ENCODE peak calls at places on chromosomes 5 and 9, in five cellular contexts. One of them, this sample, is unnamed. For H3K27me3, the result is how much of the 10 kb centered on the place peaks cover.

GRCh38 chr5:141558150-141558549 is 60.6 kb downstream of the DIAPH1 start:
- DNase-seq in lung: no peak
- DNase-seq in MM.1S: no peak
- DNase-seq in Panc1: no peak
- DNase-seq in breast epithelium: no peak
- DNase-seq in this sample: no peak

GRCh38 chr9:118088075-118088474 is 383.9 kb downstream of the TLR4 start:
- DNase-seq in lung: no peak
- DNase-seq in MM.1S: no peak
- DNase-seq in Panc1: no peak
- DNase-seq in breast epithelium: no peak
- DNase-seq in this sample: no peak

GRCh38 chr5:138952962-138953361 is 77.8 kb upstream of the LRRTM2 start:
- DNase-seq in lung: no peak
- DNase-seq in MM.1S: no peak
- DNase-seq in Panc1: no peak
- DNase-seq in breast epithelium: no peak
- DNase-seq in this sample: no peak

GRCh38 chr5:127400946-127401670 is 110.5 kb downstream of the MEGF10 start:
- DNase-seq in lung: no peak
- DNase-seq in MM.1S: no peak
- DNase-seq in Panc1: no peak
- DNase-seq in breast epithelium: no peak
- DNase-seq in this sample: no peak

GRCh38 chr9:17742065-17742464 is 163.2 kb downstream of the SH3GL2 start:
- DNase-seq in lung: no peak
- DNase-seq in MM.1S: no peak
- DNase-seq in Panc1: no peak
- DNase-seq in breast epithelium: no peak
- DNase-seq in this sample: no peak

GRCh38 chr5:4630031-4630430 is 510.1 kb upstream of the ADAMTS16 start:
- DNase-seq in lung: peak
- DNase-seq in MM.1S: no peak
- DNase-seq in Panc1: no peak
- DNase-seq in breast epithelium: no peak
- DNase-seq in this sample: no peak

GRCh38 chr9:522658-523057 is 308.0 kb downstream of the DOCK8 start:
- DNase-seq in lung: no peak
- DNase-seq in MM.1S: no peak
- DNase-seq in Panc1: no peak
- DNase-seq in breast epithelium: no peak
- DNase-seq in this sample: no peak

GRCh38 chr5:40334242-40334635 is 345.5 kb upstream of the PTGER4 start:
- DNase-seq in lung: no peak
- DNase-seq in MM.1S: no peak
- DNase-seq in Panc1: no peak
- DNase-seq in breast epithelium: no peak
- DNase-seq in this sample: no peak

GRCh38 chr5:80191991-80192398 is 63.9 kb downstream of the SERINC5 start:
- DNase-seq in lung: no peak
- DNase-seq in MM.1S: no peak
- DNase-seq in Panc1: no peak
- DNase-seq in breast epithelium: no peak
- DNase-seq in this sample: peak

GRCh38 chr9:75909776-75910175 is 19.3 kb downstream of the PCSK5 start:
- DNase-seq in lung: no peak
- DNase-seq in MM.1S: no peak
- DNase-seq in Panc1: no peak
- DNase-seq in breast epithelium: no peak
- DNase-seq in this sample: no peak

DNA sequence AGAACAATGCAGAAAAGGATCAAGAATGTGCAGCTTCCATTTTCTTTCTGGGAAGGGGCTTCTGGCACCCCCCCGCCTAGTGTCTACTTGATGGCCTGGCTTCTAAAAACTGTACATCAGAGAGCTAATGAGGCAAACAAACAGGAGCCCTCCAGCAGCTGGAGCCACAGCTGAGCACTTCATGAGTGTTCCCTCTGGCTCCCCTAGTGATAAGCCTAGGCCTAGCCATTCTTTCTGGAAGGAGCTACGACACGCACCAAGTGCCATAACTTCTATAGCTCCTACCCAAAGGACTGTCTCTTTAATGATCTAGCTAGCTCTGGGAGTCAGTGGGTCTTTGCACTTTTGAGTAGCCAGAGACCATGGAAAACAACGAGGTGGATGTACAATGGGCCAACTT is 66.1 kb downstream of the DNAH5 start:
- DNase-seq in lung: no peak
- DNase-seq in MM.1S: no peak
- DNase-seq in Panc1: no peak
- DNase-seq in breast epithelium: no peak
- DNase-seq in this sample: no peak
- TF ChIP-seq CTCF in lung: no peak
- TF ChIP-seq CTCF in MM.1S: no peak
- TF ChIP-seq CTCF in Panc1: no peak
- TF ChIP-seq CTCF in breast epithelium: no peak
- TF ChIP-seq CTCF in this sample: no peak

DNA sequence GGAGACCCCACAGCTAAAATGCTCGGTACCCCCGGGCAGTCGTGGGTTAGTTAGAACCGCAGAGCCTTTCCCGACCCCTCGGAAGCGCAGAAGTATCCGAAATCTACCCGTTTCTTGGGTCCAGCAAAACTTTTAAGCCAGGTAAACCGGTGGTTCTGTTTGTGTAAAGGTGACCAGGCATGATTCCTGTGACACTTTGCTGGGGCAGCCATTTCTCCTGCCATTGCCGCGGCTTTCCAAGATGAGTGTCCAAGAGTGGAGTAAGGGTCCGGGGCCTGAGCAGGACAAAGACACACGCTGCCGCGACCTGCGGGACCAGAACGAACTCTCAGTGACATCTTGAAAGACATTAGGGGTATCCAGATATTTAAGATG is 655 bp downstream of the MARVELD2 start:
- DNase-seq in lung: no peak
- DNase-seq in MM.1S: no peak
- DNase-seq in Panc1: no peak
- DNase-seq in breast epithelium: peak
- DNase-seq in this sample: no peak
- H3K27me3 ChIP-seq in lung: under half
- H3K27me3 ChIP-seq in MM.1S: under half
- H3K27me3 ChIP-seq in Panc1: under half
- H3K27me3 ChIP-seq in breast epithelium: under half
- H3K27me3 ChIP-seq in this sample: under half

GRCh38 chr9:13576101-13576500 is 296.6 kb upstream of the MPDZ start:
- DNase-seq in lung: no peak
- DNase-seq in MM.1S: no peak
- DNase-seq in Panc1: no peak
- DNase-seq in breast epithelium: no peak
- DNase-seq in this sample: no peak
- H3K27ac ChIP-seq in lung: no peak
- H3K27ac ChIP-seq in MM.1S: no peak
- H3K27ac ChIP-seq in Panc1: no peak
- H3K27ac ChIP-seq in breast epithelium: no peak
- H3K27ac ChIP-seq in this sample: no peak

DNA sequence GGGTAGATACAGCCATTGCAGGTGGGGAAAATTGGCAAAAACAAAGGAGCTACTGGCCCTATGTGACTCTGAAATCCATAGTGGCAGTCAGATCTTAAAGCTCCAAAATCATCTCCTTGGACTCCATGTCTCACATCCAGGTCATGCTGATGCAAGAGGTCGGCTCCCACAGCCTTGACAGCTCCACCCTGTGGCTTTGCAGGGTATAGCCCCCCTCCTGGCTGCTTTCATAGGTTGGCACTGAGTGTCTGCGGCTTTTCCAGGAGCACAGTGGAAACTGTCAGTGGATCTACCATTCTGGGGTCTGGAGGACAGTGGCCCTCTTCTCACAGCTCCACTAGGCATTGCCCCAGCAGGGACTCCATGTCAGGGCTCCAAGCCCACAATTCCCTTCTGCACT is 1190.1 kb downstream of the CDH12 start:
- DNase-seq in lung: no peak
- DNase-seq in MM.1S: no peak
- DNase-seq in Panc1: no peak
- DNase-seq in breast epithelium: no peak
- DNase-seq in this sample: no peak
- TF ChIP-seq CTCF in lung: no peak
- TF ChIP-seq CTCF in MM.1S: no peak
- TF ChIP-seq CTCF in Panc1: peak
- TF ChIP-seq CTCF in breast epithelium: no peak
- TF ChIP-seq CTCF in this sample: no peak

GRCh38 chr9:20948703-20949102 is 82.7 kb downstream of the HACD4 start:
- DNase-seq in lung: no peak
- DNase-seq in MM.1S: no peak
- DNase-seq in Panc1: no peak
- DNase-seq in breast epithelium: no peak
- DNase-seq in this sample: no peak
- H3K27me3 ChIP-seq in lung: under half
- H3K27me3 ChIP-seq in MM.1S: under half
- H3K27me3 ChIP-seq in Panc1: under half
- H3K27me3 ChIP-seq in breast epithelium: under half
- H3K27me3 ChIP-seq in this sample: under half

GRCh38 chr9:90047828-90048227 is 443.0 kb downstream of the GADD45G start:
- DNase-seq in lung: no peak
- DNase-seq in MM.1S: no peak
- DNase-seq in Panc1: no peak
- DNase-seq in breast epithelium: no peak
- DNase-seq in this sample: no peak

GRCh38 chr9:90038778-90039177 is 434.0 kb downstream of the GADD45G start:
- DNase-seq in lung: peak
- DNase-seq in MM.1S: no peak
- DNase-seq in Panc1: no peak
- DNase-seq in breast epithelium: no peak
- DNase-seq in this sample: no peak

GRCh38 chr9:90044710-90045151 is 439.9 kb downstream of the GADD45G start:
- DNase-seq in lung: no peak
- DNase-seq in MM.1S: no peak
- DNase-seq in Panc1: peak
- DNase-seq in breast epithelium: no peak
- DNase-seq in this sample: no peak

GRCh38 chr9:90046317-90046861 is 441.6 kb downstream of the GADD45G start:
- DNase-seq in lung: no peak
- DNase-seq in MM.1S: no peak
- DNase-seq in Panc1: no peak
- DNase-seq in breast epithelium: no peak
- DNase-seq in this sample: no peak

DNA sequence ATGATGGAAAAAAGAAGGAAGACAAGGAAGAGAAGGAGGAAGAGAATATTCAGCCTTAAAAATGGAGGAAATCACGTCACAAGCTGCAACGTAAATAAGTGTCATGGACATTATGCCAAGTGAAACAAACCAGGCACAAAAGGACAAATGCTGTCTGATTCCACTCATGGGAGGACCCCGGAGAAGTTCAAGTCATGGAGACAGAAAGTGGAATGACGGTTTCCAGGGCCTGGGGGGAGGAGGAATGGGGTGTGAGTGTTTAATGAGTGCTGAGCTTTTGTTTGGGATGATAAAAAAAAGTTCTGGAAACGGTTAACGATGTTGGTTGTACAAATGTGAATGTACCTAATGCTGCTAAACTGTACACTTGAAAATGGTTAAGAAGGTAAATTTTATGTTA is 439.5 kb downstream of the GADD45G start:
- DNase-seq in lung: no peak
- DNase-seq in MM.1S: no peak
- DNase-seq in Panc1: no peak
- DNase-seq in breast epithelium: no peak
- DNase-seq in this sample: no peak
- H3K27ac ChIP-seq in lung: no peak
- H3K27ac ChIP-seq in MM.1S: no peak
- H3K27ac ChIP-seq in Panc1: peak
- H3K27ac ChIP-seq in breast epithelium: no peak
- H3K27ac ChIP-seq in this sample: no peak

DNA sequence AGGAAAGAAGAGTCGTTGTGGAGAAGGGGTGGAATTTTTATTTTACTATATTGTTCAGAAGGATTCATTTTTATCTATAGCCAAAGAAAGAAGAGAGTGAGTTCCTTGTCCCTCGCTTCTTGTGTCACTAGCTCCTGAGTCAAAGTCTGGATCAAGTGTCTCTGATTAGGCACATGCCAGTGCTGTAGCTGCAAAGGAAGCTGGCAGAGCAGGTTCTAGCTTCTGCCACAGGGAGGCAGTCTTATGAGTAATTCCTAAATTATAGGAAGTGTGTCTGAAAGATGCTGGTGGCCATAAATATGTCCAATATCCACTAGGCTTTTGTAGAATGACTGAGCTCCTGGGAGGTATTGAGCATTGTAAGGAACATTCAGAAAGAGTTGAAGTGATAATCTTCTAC is 84.7 kb downstream of the DOCK2 start:
- DNase-seq in lung: no peak
- DNase-seq in MM.1S: no peak
- DNase-seq in Panc1: no peak
- DNase-seq in breast epithelium: no peak
- DNase-seq in this sample: no peak
- TF ChIP-seq CTCF in lung: no peak
- TF ChIP-seq CTCF in MM.1S: peak
- TF ChIP-seq CTCF in Panc1: peak
- TF ChIP-seq CTCF in breast epithelium: no peak
- TF ChIP-seq CTCF in this sample: no peak